ENCODE peak calls at places on chromosomes 12 and 14, in four cellular contexts. C, K, N and U are unnamed samples.

GRCh38 chr12:79384551-79384950 is 306.2 kb downstream of the PAWR start:
- DNase-seq in C (no peak), K (no peak), N (no peak), U (no peak)

GRCh38 chr12:6154730-6155459 is 30.4 kb upstream of the VWF start:
- DNase-seq in C (no peak), K (no peak), N (no peak), U (no peak)

GRCh38 chr12:110307372-110307771 is 26.3 kb downstream of the ATP2A2 start:
- DNase-seq in C (no peak), K (no peak), N (no peak), U (no peak)

GRCh38 chr12:89571481-89572190 is 45.8 kb upstream of the POC1B start:
- DNase-seq in C (no peak), K (no peak), N (no peak), U (peak)

GRCh38 chr12:6097384-6097783 is 27.1 kb downstream of the VWF start:
- DNase-seq in C (no peak), K (no peak), N (no peak), U (peak)

GRCh38 chr14:101810897-101811620 is 49.5 kb downstream of the PPP2R5C start:
- DNase-seq in C (no peak), K (no peak), N (no peak), U (no peak)

GRCh38 chr12:113889076-113889475 is 77.0 kb downstream of the RBM19 start:
- DNase-seq in C (no peak), K (no peak), N (no peak), U (no peak)

GRCh38 chr14:76117789-76118188 is 33.9 kb upstream of the GPATCH2L start:
- DNase-seq in C (no peak), K (no peak), N (no peak), U (no peak)

GRCh38 chr12:86727151-86727550 is 471.0 kb upstream of the MGAT4C start:
- DNase-seq in C (no peak), K (no peak), N (no peak), U (peak)

GRCh38 chr12:69071091-69071370 is 138.1 kb upstream of the CPM start:
- DNase-seq in C (no peak), K (no peak), N (no peak), U (no peak)

GRCh38 chr12:28350502-28350901 is 160.2 kb downstream of the CCDC91 start:
- DNase-seq in C (no peak), K (no peak), N (no peak), U (no peak)

GRCh38 chr12:1778911-1779310 is 41.5 kb upstream of the LRTM2 start:
- DNase-seq in C (no peak), K (no peak), N (no peak), U (no peak)

GRCh38 chr12:111664961-111665865 is 20.5 kb downstream of the BRAP start:
- DNase-seq in C (peak), K (no peak), N (no peak), U (no peak)

GRCh38 chr14:51862171-51862838 is 1.9 kb downstream of the GNG2 start:
- DNase-seq in C (no peak), K (no peak), N (peak), U (no peak)

GRCh38 chr12:64186789-64187188 is 35.3 kb downstream of the KICS2 start:
- DNase-seq in C (no peak), K (no peak), N (no peak), U (peak)

GRCh38 chr14:101956179-101956885 is 8.0 kb upstream of the DYNC1H1 start:
- DNase-seq in C (no peak), K (no peak), N (no peak), U (no peak)

GRCh38 chr14:75132374-75133086 is 5.7 kb upstream of the NEK9 start:
- DNase-seq in C (no peak), K (peak), N (peak), U (no peak)

GRCh38 chr14:46417066-46417465 is 234.5 kb downstream of the RPL10L start:
- DNase-seq in C (no peak), K (no peak), N (no peak), U (no peak)